ENCODE peak calls at places on chromosomes 12 and 14, in six cellular contexts. X, A, S, B, T and H are unnamed samples.
A peak's percentile ranks its signal among the peaks of the same experiment; 100 is the strongest.

GRCh38 chr12:121534495-121535148 is 46.2 kb downstream of the KDM2B start:
- DNase-seq in X (no peak), A (no peak), S (peak; percentile 77), B (no peak), T (no peak), H (peak; percentile 83)

GRCh38 chr12:87807127-87807526 is 222.1 kb downstream of the C12orf50 start:
- DNase-seq in X (no peak), A (peak; percentile 20), S (no peak), B (no peak), T (no peak), H (no peak)

GRCh38 chr14:23481362-23481970 is 12.0 kb downstream of the NGDN start:
- DNase-seq in X (no peak), A (peak; percentile 45), S (no peak), B (no peak), T (no peak), H (peak; percentile 53)

GRCh38 chr12:60415361-60415760 is 819.5 kb downstream of the SLC16A7 start:
- DNase-seq in X (no peak), A (no peak), S (no peak), B (no peak), T (no peak), H (no peak)

GRCh38 chr12:1013618-1014489 is 22.8 kb downstream of the ERC1 start:
- DNase-seq in X (no peak), A (peak; percentile 88), S (no peak), B (no peak), T (no peak), H (no peak)

GRCh38 chr14:50780393-50780792 is 50.6 kb downstream of the NIN start:
- DNase-seq in X (no peak), A (no peak), S (no peak), B (no peak), T (no peak), H (no peak)

GRCh38 chr14:23405516-23406025 is 2.5 kb downstream of the MYH6 start:
- DNase-seq in X (no peak), A (no peak), S (no peak), B (no peak), T (no peak), H (peak; percentile 39)

GRCh38 chr12:1930816-1931597 is 12.6 kb upstream of the CACNA2D4 start:
- DNase-seq in X (no peak), A (no peak), S (no peak), B (no peak), T (no peak), H (peak; percentile 26)

GRCh38 chr14:89911018-89911919 is 43.3 kb downstream of the EFCAB11 start:
- DNase-seq in X (no peak), A (peak; percentile 72), S (no peak), B (peak; percentile 16), T (peak; percentile 36), H (no peak)

GRCh38 chr12:52280796-52281560 is 6.5 kb downstream of the KRT86 start:
- DNase-seq in X (peak; percentile 61), A (peak; percentile 98), S (no peak), B (peak; percentile 58), T (peak; percentile 39), H (no peak)

GRCh38 chr14:43244142-43244625 is 1262.9 kb downstream of the FSCB start:
- DNase-seq in X (no peak), A (no peak), S (no peak), B (no peak), T (no peak), H (no peak)

GRCh38 chr14:52640137-52640536 is 55.2 kb downstream of the ERO1A start:
- DNase-seq in X (no peak), A (no peak), S (no peak), B (no peak), T (no peak), H (no peak)

GRCh38 chr12:57477710-57478681 is 1.7 kb downstream of the ARHGAP9 start:
- DNase-seq in X (no peak), A (no peak), S (peak; percentile 67), B (no peak), T (no peak), H (no peak)

GRCh38 chr14:23183479-23183878 is at the start of gene SLC7A8:
- DNase-seq in X (peak; percentile 54), A (peak; percentile 48), S (no peak), B (peak; percentile 79), T (peak; percentile 67), H (peak; percentile 77)

GRCh38 chr12:51954465-51955361 is 3.2 kb downstream of the ACVR1B start:
- DNase-seq in X (no peak), A (peak; percentile 42), S (no peak), B (peak; percentile 84), T (peak; percentile 64), H (no peak)

GRCh38 chr14:60510254-60510975 is 1.5 kb downstream of the SIX6 start:
- DNase-seq in X (no peak), A (no peak), S (no peak), B (no peak), T (no peak), H (no peak)
- H3K4me3 ChIP-seq in X (no peak overlapping the region), A (no peak overlapping the region), S (no peak overlapping the region), B (no peak overlapping the region), T (no peak overlapping the region), H (no peak overlapping the region)

DNA sequence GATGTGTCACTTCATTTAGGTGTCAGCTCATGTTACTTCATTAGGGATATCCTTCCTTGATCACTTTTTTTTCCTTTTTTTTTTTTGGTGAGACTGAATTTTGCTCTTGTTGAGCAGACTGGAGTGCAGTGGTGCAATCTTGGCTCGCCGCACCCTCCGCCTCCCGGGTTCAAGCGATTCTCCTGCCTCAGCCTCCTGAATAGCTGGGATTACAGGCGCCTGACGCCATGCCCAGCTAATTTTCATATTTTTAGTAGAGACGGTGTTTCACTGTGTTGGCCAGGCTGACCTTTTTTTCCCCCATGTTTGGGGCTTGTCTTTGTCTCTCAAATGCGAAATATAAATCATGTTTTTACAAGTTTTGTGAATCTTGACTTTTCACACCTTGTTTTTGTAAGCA is 9.6 kb upstream of the AACS start:
- DNase-seq in X (no peak), A (no peak), S (no peak), B (no peak), T (no peak), H (no peak)
- H3K36me3 ChIP-seq in X (no peaks in the 10 kb centered on the region), A (no peaks in the 10 kb centered on the region), S (no peaks in the 10 kb centered on the region), B (no peaks in the 10 kb centered on the region), T (no peaks in the 10 kb centered on the region), H (no peaks in the 10 kb centered on the region)

GRCh38 chr12:75578546-75578945 is 67.1 kb upstream of the KRR1 start:
- DNase-seq in X (no peak), A (no peak), S (no peak), B (no peak), T (no peak), H (no peak)
- H3K27me3 ChIP-seq in X (no peaks in the 10 kb centered on the region), A (no peaks in the 10 kb centered on the region), S (no peaks in the 10 kb centered on the region), B (no peaks in the 10 kb centered on the region), T (no peaks in the 10 kb centered on the region), H (no peaks in the 10 kb centered on the region)

GRCh38 chr12:4032906-4033628 is 159.9 kb upstream of the PARP11 start:
- DNase-seq in X (no peak), A (peak; percentile 60), S (no peak), B (no peak), T (no peak), H (no peak)

GRCh38 chr12:4030938-4031702 is 157.9 kb upstream of the PARP11 start:
- DNase-seq in X (peak; percentile 92), A (peak; percentile 99), S (peak; percentile 60), B (peak; percentile 90), T (peak; percentile 92), H (peak; percentile 98)

GRCh38 chr12:4034926-4035325 is 161.7 kb upstream of the PARP11 start:
- DNase-seq in X (no peak), A (no peak), S (no peak), B (no peak), T (no peak), H (no peak)

GRCh38 chr12:4027412-4027811 is 154.2 kb upstream of the PARP11 start:
- DNase-seq in X (no peak), A (no peak), S (peak; percentile 17), B (no peak), T (no peak), H (no peak)

DNA sequence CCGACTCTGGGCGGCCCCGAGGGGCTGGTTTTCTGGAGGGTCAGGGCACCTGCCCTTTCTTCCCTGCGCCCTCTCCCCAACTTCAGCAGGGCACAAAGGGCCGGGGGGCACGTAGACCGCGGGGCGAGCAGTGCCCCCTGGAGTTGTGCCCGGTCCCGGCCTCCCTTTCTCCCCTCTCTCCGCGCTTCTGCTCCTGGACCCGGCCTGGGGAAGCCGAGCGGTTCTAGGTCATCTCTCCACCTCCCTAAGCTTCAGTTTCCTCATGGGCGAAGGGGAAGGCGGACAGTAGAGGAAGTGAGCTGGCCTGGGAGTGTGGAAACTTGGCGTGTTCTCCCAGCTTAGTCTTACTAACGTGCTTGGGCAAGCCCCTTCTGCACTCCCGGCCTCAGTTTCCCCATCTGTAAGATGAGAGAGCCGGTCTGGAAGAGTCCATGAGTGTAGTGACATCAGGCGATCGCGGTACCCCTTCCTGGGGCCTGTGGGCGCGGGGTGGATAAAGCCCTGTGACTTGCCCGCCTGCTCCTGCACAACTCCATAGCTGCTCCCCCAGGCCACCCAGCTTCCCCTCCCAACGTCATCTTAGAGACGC is 158.6 kb upstream of the PARP11 start:
- DNase-seq in X (peak; percentile 27), A (peak; percentile 27), S (no peak), B (peak; percentile 8), T (peak; percentile 29), H (no peak)
- H3K4me3 ChIP-seq in X (peak overlapping the region; percentile 44), A (peak overlapping the region; percentile 52), S (peak overlapping the region; percentile 41), B (peak overlapping the region; percentile 41), T (peak overlapping the region; percentile 18), H (no peak overlapping the region)

GRCh38 chr14:21647380-21647779 is 6.3 kb upstream of the OR4E2 start:
- DNase-seq in X (no peak), A (peak; percentile 2), S (no peak), B (peak; percentile 25), T (no peak), H (no peak)

GRCh38 chr14:21642683-21643082 is 7.9 kb upstream of the OR10G2 start:
- DNase-seq in X (no peak), A (no peak), S (no peak), B (no peak), T (no peak), H (no peak)

GRCh38 chr14:21643407-21643806 is 8.7 kb upstream of the OR10G2 start:
- DNase-seq in X (no peak), A (no peak), S (no peak), B (no peak), T (no peak), H (no peak)
- H3K36me3 ChIP-seq in X (no peaks in the 10 kb centered on the region), A (no peaks in the 10 kb centered on the region), S (no peaks in the 10 kb centered on the region), B (no peaks in the 10 kb centered on the region), T (no peaks in the 10 kb centered on the region), H (no peaks in the 10 kb centered on the region)

GRCh38 chr12:132617822-132618682 is 524 bp upstream of the P2RX2 start:
- DNase-seq in X (no peak), A (no peak), S (no peak), B (no peak), T (no peak), H (peak; percentile 91)
- H3K27me3 ChIP-seq in X (peaks cover 50% of the 10 kb centered on the region), A (peaks cover 37% of the 10 kb centered on the region), S (peaks cover 30% of the 10 kb centered on the region), B (no peaks in the 10 kb centered on the region), T (peaks cover 61% of the 10 kb centered on the region), H (peaks cover 52% of the 10 kb centered on the region)